ENCODE peak calls at places on chromosomes 16 and 17, in six cellular contexts. D is effector memory CD8-positive, alpha-beta T cell; E is activated CD8-positive, alpha-beta T cell treated with anti-CD3 and anti-CD28 coated beads, Interleukin-2, amount 10 ng/mL, durations not matched to agents 7 days and 5 days; U is naive thymus-derived CD4-positive, alpha-beta T cell; A is sciatic nerve; X is natural killer cell. R is an unnamed sample.

GRCh38 chr17:32882029-32882428 is 5.1 kb upstream of the MYO1D start:
- ATAC-seq in E (no peak), X (no peak), A (no peak), U (no peak), D (no peak), R (no peak)

GRCh38 chr17:35372846-35373531 is 432 bp downstream of the SLFN11 start:
- ATAC-seq in U (peak; percentile 15), E (peak; percentile 16), A (peak; percentile 5), D (peak; percentile 12), X (no peak), R (peak; percentile 19)

GRCh38 chr17:63550816-63551639 is 751 bp downstream of the DCAF7 start:
- ATAC-seq in X (no peak), U (no peak), E (peak; percentile 1), A (peak; percentile 6), D (no peak), R (no peak)

GRCh38 chr17:80311216-80311827 is 50.7 kb downstream of the RNF213 start:
- ATAC-seq in E (no peak), U (no peak), X (no peak), A (no peak), D (no peak), R (no peak)

GRCh38 chr16:23155445-23156049 is 6.3 kb upstream of the USP31 start:
- ATAC-seq in U (no peak), X (peak; percentile 34), E (no peak), A (no peak), D (peak; percentile 33), R (no peak)

GRCh38 chr17:42414782-42415409 is 8.2 kb downstream of the CAVIN1 start:
- ATAC-seq in D (peak; percentile 46), E (peak; percentile 69), A (no peak), X (no peak), U (peak; percentile 78), R (no peak)

GRCh38 chr16:5034167-5034523 is 410 bp upstream of the NAGPA start:
- ATAC-seq in A (no peak), X (no peak), U (no peak), E (no peak), D (no peak), R (no peak)

GRCh38 chr16:82037251-82037650 is 2.2 kb downstream of the HSD17B2 start:
- ATAC-seq in D (no peak), X (no peak), A (no peak), U (no peak), E (no peak), R (no peak)

GRCh38 chr16:23506606-23506994 is 3.7 kb downstream of the GGA2 start:
- ATAC-seq in E (no peak), X (no peak), U (no peak), D (no peak), A (no peak), R (no peak)

GRCh38 chr16:27226476-27226875 is 23.1 kb downstream of the KDM8 start:
- ATAC-seq in E (no peak), X (no peak), D (no peak), A (no peak), U (no peak), R (no peak)

GRCh38 chr16:29641561-29641960 is 21.5 kb upstream of the SPN start:
- ATAC-seq in U (peak; percentile 73), X (peak; percentile 38), E (peak; percentile 50), A (peak; percentile 25), D (peak; percentile 33), R (no peak)

GRCh38 chr17:10243905-10244844 is 45.8 kb upstream of the GAS7 start:
- ATAC-seq in X (no peak), E (no peak), U (no peak), D (no peak), A (peak; percentile 45), R (peak; percentile 74)

R was measured in gastroesophageal sphincter.